ENCODE peak calls at places on chromosomes 6 and 20, in ten cellular contexts. One of them, this sample, is unnamed.

GRCh38 chr20:53652859-53653520 is 59.4 kb upstream of the ZNF217 start:
- DNase-seq in IMR-90: no peak
- DNase-seq in endothelial cell of umbilical vein: no peak
- DNase-seq in erythroblast: peak; percentile 14
- DNase-seq in sigmoid colon: no peak
- DNase-seq in K562: peak; percentile 45
- DNase-seq in prostate gland: no peak
- DNase-seq in A549: no peak
- DNase-seq in heart left ventricle: no peak
- DNase-seq in esophagus squamous epithelium: no peak
- DNase-seq in this sample: no peak

GRCh38 chr6:1708820-1709612 is 99.3 kb downstream of the FOXC1 start:
- DNase-seq in heart left ventricle: peak; percentile 34
- DNase-seq in sigmoid colon: no peak
- DNase-seq in IMR-90: no peak
- DNase-seq in erythroblast: no peak
- DNase-seq in esophagus squamous epithelium: no peak
- DNase-seq in endothelial cell of umbilical vein: no peak
- DNase-seq in A549: no peak
- DNase-seq in K562: no peak
- DNase-seq in prostate gland: no peak
- DNase-seq in this sample: no peak

GRCh38 chr20:58025233-58025632 is 203.2 kb downstream of the ANKRD60 start:
- DNase-seq in erythroblast: no peak
- DNase-seq in IMR-90: no peak
- DNase-seq in A549: no peak
- DNase-seq in heart left ventricle: peak; percentile 52
- DNase-seq in K562: no peak
- DNase-seq in esophagus squamous epithelium: no peak
- DNase-seq in endothelial cell of umbilical vein: no peak
- DNase-seq in sigmoid colon: no peak
- DNase-seq in prostate gland: no peak
- DNase-seq in this sample: no peak

GRCh38 chr6:158059108-158059507 is 77.4 kb downstream of the SYNJ2 start:
- DNase-seq in endothelial cell of umbilical vein: no peak
- DNase-seq in esophagus squamous epithelium: no peak
- DNase-seq in A549: no peak
- DNase-seq in sigmoid colon: peak; percentile 53
- DNase-seq in prostate gland: no peak
- DNase-seq in IMR-90: no peak
- DNase-seq in heart left ventricle: no peak
- DNase-seq in erythroblast: no peak
- DNase-seq in K562: no peak
- DNase-seq in this sample: no peak

GRCh38 chr6:75196051-75196743 is 9.7 kb downstream of the COL12A1 start:
- DNase-seq in endothelial cell of umbilical vein: peak; percentile 72
- DNase-seq in esophagus squamous epithelium: no peak
- DNase-seq in K562: no peak
- DNase-seq in sigmoid colon: no peak
- DNase-seq in erythroblast: no peak
- DNase-seq in heart left ventricle: no peak
- DNase-seq in prostate gland: no peak
- DNase-seq in A549: no peak
- DNase-seq in IMR-90: peak; percentile 80
- DNase-seq in this sample: no peak

GRCh38 chr20:31559704-31560093 is 45.4 kb upstream of the ID1 start:
- DNase-seq in K562: peak; percentile 33
- DNase-seq in erythroblast: no peak
- DNase-seq in prostate gland: no peak
- DNase-seq in heart left ventricle: no peak
- DNase-seq in sigmoid colon: no peak
- DNase-seq in A549: no peak
- DNase-seq in esophagus squamous epithelium: no peak
- DNase-seq in IMR-90: no peak
- DNase-seq in endothelial cell of umbilical vein: no peak
- DNase-seq in this sample: no peak

GRCh38 chr20:35698298-35699126 is 640 bp downstream of the NFS1 start:
- DNase-seq in K562: peak; percentile 64
- DNase-seq in IMR-90: no peak
- DNase-seq in prostate gland: peak; percentile 10
- DNase-seq in endothelial cell of umbilical vein: peak; percentile 28
- DNase-seq in heart left ventricle: no peak
- DNase-seq in sigmoid colon: peak; percentile 53
- DNase-seq in esophagus squamous epithelium: no peak
- DNase-seq in erythroblast: peak; percentile 64
- DNase-seq in A549: no peak
- DNase-seq in this sample: no peak

GRCh38 chr6:27280064-27280539 is 32.0 kb downstream of the POM121L2 start:
- DNase-seq in esophagus squamous epithelium: no peak
- DNase-seq in K562: peak; percentile 90
- DNase-seq in heart left ventricle: no peak
- DNase-seq in sigmoid colon: no peak
- DNase-seq in endothelial cell of umbilical vein: peak; percentile 39
- DNase-seq in prostate gland: no peak
- DNase-seq in A549: peak; percentile 72
- DNase-seq in erythroblast: peak; percentile 63
- DNase-seq in IMR-90: peak; percentile 53
- DNase-seq in this sample: no peak

GRCh38 chr6:53273356-53273755 is 75.4 kb downstream of the ELOVL5 start:
- DNase-seq in prostate gland: no peak
- DNase-seq in erythroblast: no peak
- DNase-seq in heart left ventricle: no peak
- DNase-seq in K562: no peak
- DNase-seq in IMR-90: no peak
- DNase-seq in sigmoid colon: no peak
- DNase-seq in endothelial cell of umbilical vein: no peak
- DNase-seq in A549: no peak
- DNase-seq in esophagus squamous epithelium: no peak
- DNase-seq in this sample: no peak

GRCh38 chr6:98769546-98769945 is 64.8 kb upstream of the POU3F2 start:
- DNase-seq in heart left ventricle: no peak
- DNase-seq in esophagus squamous epithelium: no peak
- DNase-seq in prostate gland: no peak
- DNase-seq in endothelial cell of umbilical vein: no peak
- DNase-seq in erythroblast: peak; percentile 29
- DNase-seq in sigmoid colon: no peak
- DNase-seq in A549: peak; percentile 34
- DNase-seq in K562: peak; percentile 57
- DNase-seq in IMR-90: peak; percentile 4
- DNase-seq in this sample: peak; percentile 2

GRCh38 chr6:128409003-128409402 is 111.4 kb downstream of the PTPRK start:
- DNase-seq in K562: no peak
- DNase-seq in endothelial cell of umbilical vein: no peak
- DNase-seq in esophagus squamous epithelium: no peak
- DNase-seq in erythroblast: no peak
- DNase-seq in heart left ventricle: no peak
- DNase-seq in sigmoid colon: no peak
- DNase-seq in A549: no peak
- DNase-seq in prostate gland: no peak
- DNase-seq in IMR-90: no peak
- DNase-seq in this sample: no peak

GRCh38 chr20:41989935-41990635 is 371.9 kb upstream of the CHD6 start:
- DNase-seq in IMR-90: no peak
- DNase-seq in K562: no peak
- DNase-seq in esophagus squamous epithelium: no peak
- DNase-seq in heart left ventricle: no peak
- DNase-seq in endothelial cell of umbilical vein: peak; percentile 66
- DNase-seq in sigmoid colon: no peak
- DNase-seq in A549: no peak
- DNase-seq in erythroblast: no peak
- DNase-seq in prostate gland: no peak
- DNase-seq in this sample: no peak

GRCh38 chr6:2961491-2961890 is 9.9 kb downstream of the SERPINB6 start:
- DNase-seq in heart left ventricle: no peak
- DNase-seq in K562: no peak
- DNase-seq in erythroblast: no peak
- DNase-seq in endothelial cell of umbilical vein: no peak
- DNase-seq in IMR-90: no peak
- DNase-seq in prostate gland: no peak
- DNase-seq in A549: no peak
- DNase-seq in esophagus squamous epithelium: no peak
- DNase-seq in sigmoid colon: no peak
- DNase-seq in this sample: no peak

GRCh38 chr6:26233608-26234420 is 131.2 kb upstream of the BTN3A2 start:
- DNase-seq in endothelial cell of umbilical vein: peak; percentile 71
- DNase-seq in prostate gland: peak; percentile 79
- DNase-seq in IMR-90: peak; percentile 63
- DNase-seq in heart left ventricle: peak; percentile 42
- DNase-seq in erythroblast: peak; percentile 93
- DNase-seq in sigmoid colon: peak; percentile 76
- DNase-seq in K562: peak; percentile 75
- DNase-seq in esophagus squamous epithelium: no peak
- DNase-seq in A549: peak; percentile 74
- DNase-seq in this sample: no peak

GRCh38 chr20:46546936-46547335 is 3.5 kb downstream of the OCSTAMP start:
- DNase-seq in K562: no peak
- DNase-seq in endothelial cell of umbilical vein: no peak
- DNase-seq in A549: no peak
- DNase-seq in prostate gland: no peak
- DNase-seq in heart left ventricle: no peak
- DNase-seq in IMR-90: no peak
- DNase-seq in sigmoid colon: no peak
- DNase-seq in erythroblast: no peak
- DNase-seq in esophagus squamous epithelium: no peak
- DNase-seq in this sample: no peak

GRCh38 chr6:32113386-32114352 is 4.5 kb upstream of the TNXB start:
- DNase-seq in heart left ventricle: peak; percentile 90
- DNase-seq in esophagus squamous epithelium: no peak
- DNase-seq in endothelial cell of umbilical vein: no peak
- DNase-seq in IMR-90: peak; percentile 94
- DNase-seq in sigmoid colon: peak; percentile 96
- DNase-seq in erythroblast: peak; percentile 38
- DNase-seq in A549: peak; percentile 73
- DNase-seq in K562: peak; percentile 70
- DNase-seq in prostate gland: no peak
- DNase-seq in this sample: peak; percentile 83
- TF ChIP-seq POLR2A in heart left ventricle: no peak
- TF ChIP-seq POLR2A in esophagus squamous epithelium: no peak
- TF ChIP-seq POLR2A in endothelial cell of umbilical vein: no peak
- TF ChIP-seq POLR2A in IMR-90: peak; percentile 32
- TF ChIP-seq POLR2A in sigmoid colon: no peak
- TF ChIP-seq POLR2A in erythroblast: peak; percentile 29
- TF ChIP-seq POLR2A in A549: no peak
- TF ChIP-seq POLR2A in K562: no peak
- TF ChIP-seq POLR2A in prostate gland: no peak
- TF ChIP-seq POLR2A in this sample: no peak

GRCh38 chr6:130105996-130106704 is 87.8 kb downstream of the L3MBTL3 start:
- DNase-seq in A549: no peak
- DNase-seq in sigmoid colon: no peak
- DNase-seq in esophagus squamous epithelium: no peak
- DNase-seq in K562: peak; percentile 11
- DNase-seq in endothelial cell of umbilical vein: no peak
- DNase-seq in prostate gland: no peak
- DNase-seq in IMR-90: no peak
- DNase-seq in erythroblast: no peak
- DNase-seq in heart left ventricle: no peak
- DNase-seq in this sample: no peak
- TF ChIP-seq POLR2A in A549: no peak
- TF ChIP-seq POLR2A in sigmoid colon: no peak
- TF ChIP-seq POLR2A in esophagus squamous epithelium: no peak
- TF ChIP-seq POLR2A in K562: no peak
- TF ChIP-seq POLR2A in endothelial cell of umbilical vein: no peak
- TF ChIP-seq POLR2A in prostate gland: no peak
- TF ChIP-seq POLR2A in IMR-90: no peak
- TF ChIP-seq POLR2A in erythroblast: no peak
- TF ChIP-seq POLR2A in heart left ventricle: no peak
- TF ChIP-seq POLR2A in this sample: no peak

GRCh38 chr6:169701953-169702639 is at the start of the genes C6orf120 and WDR27:
- DNase-seq in IMR-90: peak; percentile 95
- DNase-seq in esophagus squamous epithelium: peak; percentile 86
- DNase-seq in heart left ventricle: peak; percentile 97
- DNase-seq in erythroblast: peak; percentile 97
- DNase-seq in sigmoid colon: peak; percentile 98
- DNase-seq in A549: peak; percentile 94
- DNase-seq in endothelial cell of umbilical vein: peak; percentile 97
- DNase-seq in K562: peak; percentile 99
- DNase-seq in prostate gland: peak; percentile 93
- DNase-seq in this sample: peak; percentile 83

GRCh38 chr6:169701218-169701952 is 444 bp downstream of the WDR27 start:
- DNase-seq in erythroblast: no peak
- DNase-seq in prostate gland: peak; percentile 12
- DNase-seq in IMR-90: no peak
- DNase-seq in heart left ventricle: no peak
- DNase-seq in endothelial cell of umbilical vein: no peak
- DNase-seq in esophagus squamous epithelium: no peak
- DNase-seq in A549: no peak
- DNase-seq in K562: peak; percentile 59
- DNase-seq in sigmoid colon: peak; percentile 73
- DNase-seq in this sample: no peak

GRCh38 chr6:169695131-169695530 is 6.7 kb downstream of the WDR27 start:
- DNase-seq in A549: no peak
- DNase-seq in sigmoid colon: no peak
- DNase-seq in esophagus squamous epithelium: no peak
- DNase-seq in prostate gland: no peak
- DNase-seq in erythroblast: no peak
- DNase-seq in heart left ventricle: no peak
- DNase-seq in endothelial cell of umbilical vein: no peak
- DNase-seq in K562: no peak
- DNase-seq in IMR-90: no peak
- DNase-seq in this sample: no peak

GRCh38 chr6:169702640-169703246 is 817 bp downstream of the C6orf120 start:
- DNase-seq in heart left ventricle: no peak
- DNase-seq in prostate gland: peak; percentile 9
- DNase-seq in sigmoid colon: no peak
- DNase-seq in erythroblast: no peak
- DNase-seq in K562: peak; percentile 60
- DNase-seq in IMR-90: peak; percentile 19
- DNase-seq in endothelial cell of umbilical vein: no peak
- DNase-seq in esophagus squamous epithelium: no peak
- DNase-seq in A549: no peak
- DNase-seq in this sample: no peak

GRCh38 chr6:169700296-169700695 is 1.5 kb downstream of the WDR27 start:
- DNase-seq in IMR-90: peak; percentile 29
- DNase-seq in erythroblast: no peak
- DNase-seq in endothelial cell of umbilical vein: peak; percentile 24
- DNase-seq in A549: no peak
- DNase-seq in sigmoid colon: no peak
- DNase-seq in esophagus squamous epithelium: no peak
- DNase-seq in prostate gland: no peak
- DNase-seq in heart left ventricle: no peak
- DNase-seq in K562: no peak
- DNase-seq in this sample: no peak
- TF ChIP-seq POLR2A in IMR-90: no peak
- TF ChIP-seq POLR2A in erythroblast: no peak
- TF ChIP-seq POLR2A in endothelial cell of umbilical vein: no peak
- TF ChIP-seq POLR2A in A549: no peak
- TF ChIP-seq POLR2A in sigmoid colon: no peak
- TF ChIP-seq POLR2A in esophagus squamous epithelium: no peak
- TF ChIP-seq POLR2A in prostate gland: no peak
- TF ChIP-seq POLR2A in heart left ventricle: no peak
- TF ChIP-seq POLR2A in K562: no peak
- TF ChIP-seq POLR2A in this sample: no peak

DNA sequence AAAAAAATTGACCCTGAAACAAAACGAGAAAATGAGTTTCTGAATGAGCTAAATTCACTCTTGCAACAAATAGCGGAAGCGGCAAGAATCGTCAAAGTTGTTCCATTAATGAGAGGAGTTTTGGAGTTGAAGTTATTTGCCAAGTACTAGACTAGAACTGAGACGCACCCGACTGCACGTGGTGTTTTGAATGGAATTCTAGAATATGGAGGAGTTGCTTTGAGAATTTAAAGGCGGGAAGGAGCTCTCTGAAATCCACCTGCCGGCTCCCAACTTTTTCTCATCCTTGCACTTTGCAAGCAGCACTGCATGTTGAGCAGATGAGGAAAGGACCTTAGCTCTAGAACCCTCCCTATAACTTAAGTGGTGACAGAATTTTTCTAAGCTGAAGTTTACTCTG is 23.2 kb upstream of the OLIG3 start:
- DNase-seq in K562: no peak
- DNase-seq in sigmoid colon: no peak
- DNase-seq in heart left ventricle: no peak
- DNase-seq in prostate gland: no peak
- DNase-seq in erythroblast: no peak
- DNase-seq in IMR-90: no peak
- DNase-seq in esophagus squamous epithelium: no peak
- DNase-seq in endothelial cell of umbilical vein: no peak
- DNase-seq in A549: no peak
- DNase-seq in this sample: no peak
- TF ChIP-seq POLR2A in K562: no peak
- TF ChIP-seq POLR2A in sigmoid colon: no peak
- TF ChIP-seq POLR2A in heart left ventricle: no peak
- TF ChIP-seq POLR2A in prostate gland: no peak
- TF ChIP-seq POLR2A in erythroblast: no peak
- TF ChIP-seq POLR2A in IMR-90: no peak
- TF ChIP-seq POLR2A in esophagus squamous epithelium: no peak
- TF ChIP-seq POLR2A in endothelial cell of umbilical vein: no peak
- TF ChIP-seq POLR2A in A549: no peak
- TF ChIP-seq POLR2A in this sample: no peak